ENCODE peak calls at places on chromosome 7, in six cellular contexts. One of them, this sample, is unnamed.

GRCh38 chr7:55069271-55069792 is 50.5 kb downstream of the EGFR start:
- DNase-seq in AG04449: no peak
- DNase-seq in NCI-H774: no peak
- DNase-seq in RWPE1: no peak
- DNase-seq in NCI-H748 treated with DMSO at 0.1 percent for 48 hours: no peak
- DNase-seq in anterior cingulate cortex: no peak
- DNase-seq in this sample: no peak

GRCh38 chr7:106153891-106154449 is 41.9 kb upstream of the SYPL1 start:
- DNase-seq in AG04449: no peak
- DNase-seq in NCI-H774: peak; percentile 60
- DNase-seq in RWPE1: peak; percentile 87
- DNase-seq in NCI-H748 treated with DMSO at 0.1 percent for 48 hours: peak; percentile 48
- DNase-seq in anterior cingulate cortex: peak; percentile 57
- DNase-seq in this sample: peak; percentile 80

GRCh38 chr7:89623018-89623672 is 531.1 kb upstream of the STEAP1 start:
- DNase-seq in AG04449: no peak
- DNase-seq in NCI-H774: peak; percentile 47
- DNase-seq in RWPE1: peak; percentile 6
- DNase-seq in NCI-H748 treated with DMSO at 0.1 percent for 48 hours: peak; percentile 78
- DNase-seq in anterior cingulate cortex: no peak
- DNase-seq in this sample: peak; percentile 55

GRCh38 chr7:105388373-105389089 is at the start of gene SRPK2:
- DNase-seq in AG04449: no peak
- DNase-seq in NCI-H774: peak; percentile 60
- DNase-seq in RWPE1: peak; percentile 70
- DNase-seq in NCI-H748 treated with DMSO at 0.1 percent for 48 hours: no peak
- DNase-seq in anterior cingulate cortex: peak; percentile 63
- DNase-seq in this sample: peak; percentile 68

GRCh38 chr7:13090959-13091358 is 403.5 kb downstream of the ARL4A start:
- DNase-seq in AG04449: no peak
- DNase-seq in NCI-H774: no peak
- DNase-seq in RWPE1: no peak
- DNase-seq in NCI-H748 treated with DMSO at 0.1 percent for 48 hours: no peak
- DNase-seq in anterior cingulate cortex: no peak
- DNase-seq in this sample: no peak

GRCh38 chr7:7569615-7570014 is 2.9 kb downstream of the MIOS start:
- DNase-seq in AG04449: no peak
- DNase-seq in NCI-H774: no peak
- DNase-seq in RWPE1: no peak
- DNase-seq in NCI-H748 treated with DMSO at 0.1 percent for 48 hours: no peak
- DNase-seq in anterior cingulate cortex: no peak
- DNase-seq in this sample: no peak

GRCh38 chr7:29375641-29376562 is 181.3 kb downstream of the CHN2 start:
- DNase-seq in AG04449: no peak
- DNase-seq in NCI-H774: no peak
- DNase-seq in RWPE1: peak; percentile 34
- DNase-seq in NCI-H748 treated with DMSO at 0.1 percent for 48 hours: no peak
- DNase-seq in anterior cingulate cortex: no peak
- DNase-seq in this sample: no peak

GRCh38 chr7:94216944-94217461 is 177.7 kb upstream of the COL1A2 start:
- DNase-seq in AG04449: no peak
- DNase-seq in NCI-H774: no peak
- DNase-seq in RWPE1: no peak
- DNase-seq in NCI-H748 treated with DMSO at 0.1 percent for 48 hours: no peak
- DNase-seq in anterior cingulate cortex: no peak
- DNase-seq in this sample: no peak

GRCh38 chr7:151631149-151631967 is 111.7 kb upstream of the RHEB start:
- DNase-seq in AG04449: no peak
- DNase-seq in NCI-H774: peak; percentile 23
- DNase-seq in RWPE1: peak; percentile 23
- DNase-seq in NCI-H748 treated with DMSO at 0.1 percent for 48 hours: peak; percentile 27
- DNase-seq in anterior cingulate cortex: no peak
- DNase-seq in this sample: peak; percentile 54

GRCh38 chr7:2864999-2865670 is 21.0 kb upstream of the GNA12 start:
- DNase-seq in AG04449: no peak
- DNase-seq in NCI-H774: peak; percentile 39
- DNase-seq in RWPE1: peak; percentile 63
- DNase-seq in NCI-H748 treated with DMSO at 0.1 percent for 48 hours: peak; percentile 39
- DNase-seq in anterior cingulate cortex: peak; percentile 28
- DNase-seq in this sample: peak; percentile 57

GRCh38 chr7:128190051-128190640 is 50.9 kb upstream of the LEP start:
- DNase-seq in AG04449: no peak
- DNase-seq in NCI-H774: no peak
- DNase-seq in RWPE1: no peak
- DNase-seq in NCI-H748 treated with DMSO at 0.1 percent for 48 hours: no peak
- DNase-seq in anterior cingulate cortex: no peak
- DNase-seq in this sample: no peak

GRCh38 chr7:44348300-44348699 is 22.9 kb upstream of the CAMK2B start:
- DNase-seq in AG04449: no peak
- DNase-seq in NCI-H774: no peak
- DNase-seq in RWPE1: no peak
- DNase-seq in NCI-H748 treated with DMSO at 0.1 percent for 48 hours: no peak
- DNase-seq in anterior cingulate cortex: no peak
- DNase-seq in this sample: peak; percentile 73

GRCh38 chr7:135359633-135360032 is 126.0 kb downstream of the STRA8 start:
- DNase-seq in AG04449: no peak
- DNase-seq in NCI-H774: no peak
- DNase-seq in RWPE1: no peak
- DNase-seq in NCI-H748 treated with DMSO at 0.1 percent for 48 hours: no peak
- DNase-seq in anterior cingulate cortex: no peak
- DNase-seq in this sample: no peak

GRCh38 chr7:4227105-4228010 is 454.7 kb upstream of the FOXK1 start:
- DNase-seq in AG04449: no peak
- DNase-seq in NCI-H774: no peak
- DNase-seq in RWPE1: no peak
- DNase-seq in NCI-H748 treated with DMSO at 0.1 percent for 48 hours: no peak
- DNase-seq in anterior cingulate cortex: no peak
- DNase-seq in this sample: no peak

GRCh38 chr7:4707980-4708411 is 25.9 kb downstream of the FOXK1 start:
- DNase-seq in AG04449: no peak
- DNase-seq in NCI-H774: no peak
- DNase-seq in RWPE1: no peak
- DNase-seq in NCI-H748 treated with DMSO at 0.1 percent for 48 hours: no peak
- DNase-seq in anterior cingulate cortex: no peak
- DNase-seq in this sample: no peak

GRCh38 chr7:128410092-128410665 is 397 bp upstream of the IMPDH1 start:
- DNase-seq in AG04449: no peak
- DNase-seq in NCI-H774: no peak
- DNase-seq in RWPE1: peak; percentile 35
- DNase-seq in NCI-H748 treated with DMSO at 0.1 percent for 48 hours: peak; percentile 62
- DNase-seq in anterior cingulate cortex: no peak
- DNase-seq in this sample: peak; percentile 73

GRCh38 chr7:84364708-84365107 is 170.1 kb upstream of the SEMA3A start:
- DNase-seq in AG04449: no peak
- DNase-seq in NCI-H774: no peak
- DNase-seq in RWPE1: no peak
- DNase-seq in NCI-H748 treated with DMSO at 0.1 percent for 48 hours: no peak
- DNase-seq in anterior cingulate cortex: no peak
- DNase-seq in this sample: peak; percentile 11

GRCh38 chr7:112898432-112899290 is 108.5 kb upstream of the TMEM168 start:
- DNase-seq in AG04449: peak; percentile 14
- DNase-seq in NCI-H774: peak; percentile 30
- DNase-seq in RWPE1: peak; percentile 55
- DNase-seq in NCI-H748 treated with DMSO at 0.1 percent for 48 hours: peak; percentile 53
- DNase-seq in anterior cingulate cortex: no peak
- DNase-seq in this sample: peak; percentile 56

GRCh38 chr7:155449008-155449879 is 8.7 kb upstream of the EN2 start:
- DNase-seq in AG04449: no peak
- DNase-seq in NCI-H774: no peak
- DNase-seq in RWPE1: no peak
- DNase-seq in NCI-H748 treated with DMSO at 0.1 percent for 48 hours: no peak
- DNase-seq in anterior cingulate cortex: no peak
- DNase-seq in this sample: no peak

GRCh38 chr7:116571037-116571436 is 46.2 kb downstream of the CAV1 start:
- DNase-seq in AG04449: no peak
- DNase-seq in NCI-H774: no peak
- DNase-seq in RWPE1: peak; percentile 33
- DNase-seq in NCI-H748 treated with DMSO at 0.1 percent for 48 hours: no peak
- DNase-seq in anterior cingulate cortex: no peak
- DNase-seq in this sample: peak; percentile 87

GRCh38 chr7:30950197-30950596 is 13.6 kb upstream of the GHRHR start:
- DNase-seq in AG04449: no peak
- DNase-seq in NCI-H774: no peak
- DNase-seq in RWPE1: no peak
- DNase-seq in NCI-H748 treated with DMSO at 0.1 percent for 48 hours: no peak
- DNase-seq in anterior cingulate cortex: no peak
- DNase-seq in this sample: no peak

GRCh38 chr7:98240961-98241673 is 10.9 kb downstream of the TECPR1 start:
- DNase-seq in AG04449: no peak
- DNase-seq in NCI-H774: no peak
- DNase-seq in RWPE1: peak; percentile 56
- DNase-seq in NCI-H748 treated with DMSO at 0.1 percent for 48 hours: no peak
- DNase-seq in anterior cingulate cortex: no peak
- DNase-seq in this sample: peak; percentile 30

GRCh38 chr7:17015575-17015974 is 133.8 kb upstream of the AGR3 start:
- DNase-seq in AG04449: peak; percentile 47
- DNase-seq in NCI-H774: no peak
- DNase-seq in RWPE1: no peak
- DNase-seq in NCI-H748 treated with DMSO at 0.1 percent for 48 hours: no peak
- DNase-seq in anterior cingulate cortex: no peak
- DNase-seq in this sample: no peak

GRCh38 chr7:113374924-113375323 is 256.6 kb upstream of the SMIM30 start:
- DNase-seq in AG04449: no peak
- DNase-seq in NCI-H774: no peak
- DNase-seq in RWPE1: no peak
- DNase-seq in NCI-H748 treated with DMSO at 0.1 percent for 48 hours: no peak
- DNase-seq in anterior cingulate cortex: no peak
- DNase-seq in this sample: no peak